ENCODE peak calls at places on chromosomes 3 and 15, in nine cellular contexts. I is GM23248, F is SJSA1, V is astrocyte, N is HL-60, W is BJ, L is fibroblast of lung, Y is H7, A is GM23338. M is an unnamed sample. For H3K27me3, the result is how much of the 10 kb centered on the place peaks cover.

GRCh38 chr15:71708052-71708432 is 102.3 kb upstream of the NR2E3 start:
- DNase-seq in I (peak), F (no peak), V (no peak), N (no peak), W (no peak), L (no peak), Y (no peak), A (no peak), M (no peak)

GRCh38 chr3:134376385-134376765 is 2.1 kb upstream of the AMOTL2 start:
- DNase-seq in I (no peak), F (no peak), V (no peak), N (no peak), W (no peak), L (no peak), Y (no peak), A (no peak), M (no peak)

GRCh38 chr3:50627407-50628051 is 10.6 kb downstream of the MAPKAPK3 start:
- DNase-seq in I (peak), F (peak), V (peak), N (no peak), W (no peak), L (peak), Y (peak), A (peak), M (peak)

GRCh38 chr3:197398301-197398878 is 100.0 kb upstream of the DLG1 start:
- DNase-seq in I (no peak), F (no peak), V (no peak), N (no peak), W (no peak), L (no peak), Y (peak), A (no peak), M (no peak)

GRCh38 chr3:189954733-189955665 is 165.7 kb downstream of the P3H2 start:
- DNase-seq in I (peak), F (no peak), V (no peak), N (no peak), W (no peak), L (no peak), Y (no peak), A (no peak), M (peak)

GRCh38 chr15:58352026-58352929 is 79.5 kb upstream of the LIPC start:
- DNase-seq in I (no peak), F (no peak), V (no peak), N (no peak), W (no peak), L (no peak), Y (no peak), A (no peak), M (no peak)

GRCh38 chr3:110327870-110328269 is 743.7 kb upstream of the NECTIN3 start:
- DNase-seq in I (peak), F (no peak), V (no peak), N (no peak), W (no peak), L (no peak), Y (no peak), A (no peak), M (peak)

GRCh38 chr3:86702381-86702958 is 288.5 kb downstream of the VGLL3 start:
- DNase-seq in I (peak), F (peak), V (no peak), N (no peak), W (no peak), L (peak), Y (peak), A (peak), M (peak)

GRCh38 chr15:70266412-70267089 is 168.8 kb upstream of the TLE3 start:
- DNase-seq in I (no peak), F (no peak), V (peak), N (peak), W (no peak), L (peak), Y (peak), A (no peak), M (no peak)

GRCh38 chr3:66812126-66812525 is 186.0 kb upstream of the KBTBD8 start:
- DNase-seq in I (no peak), F (no peak), V (peak), N (no peak), W (no peak), L (peak), Y (no peak), A (no peak), M (peak)

GRCh38 chr15:40242216-40242599 is 3.3 kb downstream of the PAK6 start:
- DNase-seq in I (no peak), F (no peak), V (no peak), N (no peak), W (no peak), L (no peak), Y (peak), A (no peak), M (no peak)

GRCh38 chr15:54208786-54209185 is 230.5 kb downstream of the UNC13C start:
- DNase-seq in I (no peak), F (no peak), V (no peak), N (peak), W (no peak), L (no peak), Y (no peak), A (no peak), M (no peak)
- H3K4me3 ChIP-seq in I (no peak), F (no peak), V (no peak), N (no peak), W (no peak), L (no peak), Y (no peak), A (no peak), M (no peak)

DNA sequence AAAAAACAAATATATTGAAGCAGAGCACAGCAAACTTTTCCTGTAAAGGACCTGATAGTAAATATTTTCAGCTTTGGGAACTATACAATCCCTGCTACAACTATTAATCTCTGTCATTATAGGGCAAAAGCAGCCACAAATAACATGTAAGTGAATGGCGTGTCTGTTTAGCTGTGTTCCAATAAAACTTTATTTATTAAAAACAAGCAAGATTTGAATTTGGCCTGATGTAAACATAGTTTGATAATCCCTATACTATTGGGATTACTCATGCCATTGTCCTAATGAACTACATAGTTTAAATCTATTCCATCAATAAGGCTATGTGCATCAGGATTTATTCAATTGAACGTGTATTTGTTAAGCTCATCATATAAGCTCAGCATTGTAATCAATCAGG is 286.8 kb upstream of the CNTN6 start:
- DNase-seq in I (no peak), F (no peak), V (no peak), N (no peak), W (no peak), L (no peak), Y (no peak), A (no peak), M (no peak)
- H3K27me3 ChIP-seq in I (under half), F (under half), V (under half), N (under half), W (under half), L (under half), Y (under half), A (under half), M (under half)

GRCh38 chr3:101634591-101635196 is 42.2 kb downstream of the ZBTB11 start:
- DNase-seq in I (no peak), F (no peak), V (no peak), N (no peak), W (no peak), L (no peak), Y (no peak), A (no peak), M (no peak)
- H3K4me3 ChIP-seq in I (no peak), F (no peak), V (no peak), N (no peak), W (no peak), L (no peak), Y (peak), A (no peak), M (no peak)

GRCh38 chr3:171347017-171347979 is 112.9 kb downstream of the TNIK start:
- DNase-seq in I (peak), F (no peak), V (peak), N (peak), W (no peak), L (peak), Y (no peak), A (no peak), M (peak)

GRCh38 chr3:171343688-171344087 is 116.5 kb downstream of the TNIK start:
- DNase-seq in I (no peak), F (no peak), V (no peak), N (no peak), W (no peak), L (no peak), Y (no peak), A (no peak), M (no peak)

GRCh38 chr3:171346582-171346981 is 113.6 kb downstream of the TNIK start:
- DNase-seq in I (no peak), F (no peak), V (no peak), N (no peak), W (no peak), L (no peak), Y (no peak), A (no peak), M (no peak)

GRCh38 chr3:171346011-171346410 is 114.2 kb downstream of the TNIK start:
- DNase-seq in I (no peak), F (no peak), V (no peak), N (no peak), W (no peak), L (no peak), Y (no peak), A (no peak), M (no peak)

GRCh38 chr3:171345112-171345843 is 114.9 kb downstream of the TNIK start:
- DNase-seq in I (no peak), F (no peak), V (no peak), N (no peak), W (no peak), L (no peak), Y (no peak), A (no peak), M (no peak)
- H3K27me3 ChIP-seq in I (under half), F (under half), V (under half), N (under half), W (under half), L (under half), Y (under half), A (under half), M (under half)

GRCh38 chr3:128483657-128484403 is 9.2 kb downstream of the GATA2 start:
- DNase-seq in I (peak), F (no peak), V (no peak), N (no peak), W (no peak), L (no peak), Y (peak), A (peak), M (no peak)

GRCh38 chr3:128481438-128481942 is 11.5 kb downstream of the GATA2 start:
- DNase-seq in I (peak), F (no peak), V (no peak), N (no peak), W (no peak), L (no peak), Y (peak), A (no peak), M (no peak)

GRCh38 chr3:128482175-128482856 is 10.7 kb downstream of the GATA2 start:
- DNase-seq in I (peak), F (no peak), V (no peak), N (no peak), W (no peak), L (no peak), Y (peak), A (no peak), M (no peak)

GRCh38 chr3:128484404-128485282 is 8.4 kb downstream of the GATA2 start:
- DNase-seq in I (peak), F (no peak), V (no peak), N (no peak), W (no peak), L (no peak), Y (peak), A (peak), M (no peak)

GRCh38 chr3:128482857-128483656 is 9.9 kb downstream of the GATA2 start:
- DNase-seq in I (peak), F (no peak), V (peak), N (no peak), W (peak), L (peak), Y (peak), A (peak), M (peak)
- H3K4me3 ChIP-seq in I (peak), F (no peak), V (peak), N (no peak), W (peak), L (peak), Y (no peak), A (peak), M (no peak)

GRCh38 chr3:62374375-62374876 is 1.1 kb upstream of the FEZF2 start:
- DNase-seq in I (peak), F (no peak), V (peak), N (no peak), W (no peak), L (peak), Y (peak), A (peak), M (peak)

GRCh38 chr3:62376906-62377865 is 3.8 kb upstream of the FEZF2 start:
- DNase-seq in I (no peak), F (no peak), V (no peak), N (no peak), W (no peak), L (no peak), Y (peak), A (peak), M (no peak)

GRCh38 chr3:62373714-62374333 is 474 bp upstream of the FEZF2 start:
- DNase-seq in I (no peak), F (no peak), V (no peak), N (no peak), W (no peak), L (no peak), Y (peak), A (peak), M (no peak)

GRCh38 chr3:62376187-62376720 is 2.9 kb upstream of the FEZF2 start:
- DNase-seq in I (no peak), F (no peak), V (no peak), N (no peak), W (no peak), L (no peak), Y (no peak), A (no peak), M (no peak)

GRCh38 chr3:62375655-62376054 is 2.3 kb upstream of the FEZF2 start:
- DNase-seq in I (no peak), F (no peak), V (no peak), N (no peak), W (no peak), L (no peak), Y (peak), A (peak), M (no peak)
- H3K27me3 ChIP-seq in I (half or more), F (half or more), V (half or more), N (half or more), W (half or more), L (half or more), Y (half or more), A (half or more), M (half or more)

GRCh38 chr3:194126790-194127189 is 9.2 kb upstream of the HES1 start:
- DNase-seq in I (no peak), F (no peak), V (no peak), N (no peak), W (no peak), L (no peak), Y (no peak), A (no peak), M (no peak)

GRCh38 chr3:194130211-194130610 is 5.7 kb upstream of the HES1 start:
- DNase-seq in I (no peak), F (no peak), V (no peak), N (no peak), W (no peak), L (no peak), Y (no peak), A (no peak), M (no peak)

GRCh38 chr3:194128202-194128907 is 7.6 kb upstream of the HES1 start:
- DNase-seq in I (no peak), F (no peak), V (peak), N (no peak), W (no peak), L (no peak), Y (no peak), A (no peak), M (no peak)

GRCh38 chr3:194130807-194131589 is 5.0 kb upstream of the HES1 start:
- DNase-seq in I (peak), F (no peak), V (peak), N (no peak), W (no peak), L (no peak), Y (peak), A (peak), M (peak)

GRCh38 chr3:194129581-194130133 is 6.3 kb upstream of the HES1 start:
- DNase-seq in I (peak), F (no peak), V (peak), N (no peak), W (no peak), L (no peak), Y (peak), A (peak), M (no peak)
- H3K4me3 ChIP-seq in I (no peak), F (no peak), V (no peak), N (no peak), W (no peak), L (no peak), Y (no peak), A (peak), M (no peak)

GRCh38 chr15:88832791-88833190 is 29.6 kb downstream of the ACAN start:
- DNase-seq in I (no peak), F (no peak), V (no peak), N (no peak), W (no peak), L (no peak), Y (no peak), A (no peak), M (no peak)
- H3K27me3 ChIP-seq in I (under half), F (under half), V (under half), N (under half), W (under half), L (under half), Y (under half), A (under half), M (under half)

GRCh38 chr3:55489804-55490132 is 2.7 kb upstream of the WNT5A start:
- DNase-seq in I (no peak), F (no peak), V (no peak), N (no peak), W (no peak), L (no peak), Y (peak), A (peak), M (no peak)
- H3K4me3 ChIP-seq in I (no peak), F (no peak), V (peak), N (no peak), W (peak), L (no peak), Y (peak), A (peak), M (no peak)

GRCh38 chr15:65344214-65344908 is 33.4 kb downstream of the IGDCC3 start:
- DNase-seq in I (no peak), F (no peak), V (no peak), N (no peak), W (no peak), L (no peak), Y (peak), A (no peak), M (no peak)
- H3K27me3 ChIP-seq in I (under half), F (under half), V (under half), N (under half), W (under half), L (under half), Y (under half), A (under half), M (under half)